ENCODE peak calls at places on chromosomes 3 and 15, in ten cellular contexts. B is GM12865, O is H1, Z is omental fat pad, T is PC-3, G is cardiac fibroblast, E is heart left ventricle, K is endothelial cell, H is WTC11, I is HCT116. W is an unnamed sample.

GRCh38 chr3:58217209-58217811 is 6.5 kb upstream of the DNASE1L3 start:
- DNase-seq in E (peak), T (peak), O (no peak), K (peak), G (peak), H (peak), B (peak), Z (no peak), I (peak), W (peak)

GRCh38 chr15:96619171-96619570 is 288.7 kb downstream of the NR2F2 start:
- DNase-seq in T (no peak), O (no peak), H (no peak), Z (no peak), E (no peak), G (no peak), B (no peak), K (no peak), I (no peak), W (no peak)

GRCh38 chr15:81338422-81339007 is 14.6 kb upstream of the STARD5 start:
- DNase-seq in K (no peak), H (no peak), B (no peak), T (peak), Z (peak), E (peak), O (no peak), I (peak), G (peak), W (no peak)

GRCh38 chr3:170840291-170840859 is 29.6 kb downstream of the RPL22L1 start:
- DNase-seq in O (no peak), Z (no peak), I (no peak), G (no peak), T (no peak), E (no peak), H (no peak), K (no peak), B (no peak), W (no peak)

GRCh38 chr3:57737840-57738239 is 18.3 kb upstream of the SLMAP start:
- DNase-seq in T (no peak), K (no peak), E (no peak), I (no peak), O (no peak), H (no peak), G (no peak), B (no peak), Z (no peak), W (no peak)

GRCh38 chr3:94811836-94812235 is 749.0 kb downstream of the NSUN3 start:
- DNase-seq in T (peak), O (no peak), K (no peak), B (no peak), H (peak), I (no peak), E (no peak), G (no peak), Z (no peak), W (no peak)

GRCh38 chr3:141557961-141558706 is 71.3 kb downstream of the RASA2 start:
- DNase-seq in B (no peak), Z (no peak), I (no peak), G (no peak), T (no peak), K (no peak), H (no peak), E (no peak), O (no peak), W (no peak)

GRCh38 chr15:51536965-51537574 is 85.5 kb downstream of the DMXL2 start:
- DNase-seq in H (no peak), E (no peak), Z (no peak), I (peak), O (no peak), T (peak), K (peak), B (peak), G (peak), W (no peak)

GRCh38 chr3:101229681-101230080 is 90.7 kb downstream of the IMPG2 start:
- DNase-seq in G (peak), E (no peak), Z (no peak), T (peak), B (no peak), H (no peak), O (no peak), I (no peak), K (no peak), W (no peak)

GRCh38 chr3:36511761-36512496 is 131.6 kb downstream of the STAC start:
- DNase-seq in T (no peak), H (no peak), G (no peak), Z (no peak), K (no peak), E (no peak), B (no peak), O (no peak), I (no peak), W (no peak)

GRCh38 chr15:63187589-63188226 is 1.7 kb upstream of the RAB8B start:
- DNase-seq in O (no peak), B (no peak), T (no peak), E (no peak), I (no peak), Z (no peak), H (no peak), K (no peak), G (no peak), W (no peak)

GRCh38 chr3:83514130-83514914 is 1444.5 kb upstream of the CADM2 start:
- DNase-seq in I (no peak), H (peak), Z (no peak), E (no peak), G (peak), B (no peak), T (peak), O (peak), K (no peak), W (no peak)

GRCh38 chr3:51441282-51442030 is 50.4 kb downstream of the RBM15B start:
- DNase-seq in K (no peak), Z (no peak), T (no peak), G (no peak), I (no peak), H (no peak), E (no peak), B (no peak), O (no peak), W (no peak)

GRCh38 chr3:65174713-65175112 is 486.9 kb upstream of the ADAMTS9 start:
- DNase-seq in H (no peak), B (no peak), G (no peak), E (no peak), K (no peak), T (no peak), I (no peak), O (no peak), Z (no peak), W (no peak)

GRCh38 chr15:27645672-27646071 is 453.4 kb downstream of the OCA2 start:
- DNase-seq in G (no peak), H (no peak), K (no peak), E (no peak), B (no peak), Z (no peak), O (no peak), I (no peak), T (no peak), W (no peak)

GRCh38 chr15:35557544-35557943 is 11.6 kb upstream of the DPH6 start:
- DNase-seq in Z (no peak), E (no peak), H (no peak), O (no peak), B (no peak), K (no peak), I (peak), T (peak), G (peak), W (no peak)

GRCh38 chr15:73753250-73754130 is at the start of gene INSYN1:
- DNase-seq in Z (no peak), I (no peak), B (no peak), K (peak), O (peak), T (no peak), G (peak), H (peak), E (peak), W (peak)

GRCh38 chr3:160448845-160449659 is 534 bp downstream of the TRIM59 start:
- DNase-seq in Z (no peak), G (peak), T (peak), I (no peak), B (peak), H (no peak), K (no peak), E (peak), O (no peak), W (peak)

GRCh38 chr15:65336767-65337435 is 32.4 kb downstream of the RNU5B-1 start:
- DNase-seq in H (no peak), I (no peak), B (no peak), K (no peak), E (no peak), O (no peak), G (no peak), Z (no peak), T (no peak), W (peak)

GRCh38 chr15:59243622-59244021 is 37.0 kb downstream of the LDHAL6B start:
- DNase-seq in E (no peak), G (no peak), O (no peak), H (no peak), I (no peak), B (no peak), K (no peak), T (no peak), Z (no peak), W (no peak)

GRCh38 chr3:163785693-163786092 is 1292.6 kb downstream of the SI start:
- DNase-seq in O (no peak), H (peak), T (peak), G (no peak), B (no peak), Z (no peak), I (peak), E (no peak), K (peak), W (peak)

GRCh38 chr3:190305406-190305805 is 16.8 kb downstream of the CLDN1 start:
- DNase-seq in O (no peak), G (peak), K (no peak), I (no peak), B (no peak), E (no peak), Z (no peak), H (no peak), T (peak), W (no peak)

GRCh38 chr3:67683522-67683921 is 29.1 kb upstream of the SUCLG2 start:
- DNase-seq in I (no peak), E (no peak), Z (no peak), O (no peak), B (peak), G (no peak), T (no peak), K (no peak), H (no peak), W (no peak)

GRCh38 chr15:33994005-33994615 is 25.8 kb downstream of the CHRM5 start:
- DNase-seq in E (no peak), H (peak), G (peak), T (peak), I (peak), B (peak), Z (no peak), K (peak), O (peak), W (peak)

GRCh38 chr3:117874904-117875874 is 1159.5 kb downstream of the IGSF11 start:
- DNase-seq in G (no peak), O (no peak), K (no peak), Z (no peak), I (no peak), H (no peak), T (no peak), B (no peak), E (no peak), W (no peak)

GRCh38 chr3:53163459-53164387 is 2.7 kb downstream of the PRKCD start:
- DNase-seq in G (no peak), Z (no peak), H (no peak), I (no peak), T (no peak), B (no peak), O (no peak), K (no peak), E (no peak), W (no peak)

GRCh38 chr3:31550452-31551251 is 17.9 kb downstream of the STT3B start:
- DNase-seq in K (no peak), O (no peak), T (peak), B (no peak), I (no peak), E (no peak), Z (no peak), G (peak), H (no peak), W (no peak)

GRCh38 chr3:168951884-168952283 is 711.6 kb downstream of the MECOM start:
- DNase-seq in E (no peak), T (no peak), Z (no peak), G (no peak), I (no peak), H (no peak), K (no peak), B (no peak), O (no peak), W (no peak)

GRCh38 chr3:108599677-108600409 is 10.3 kb downstream of the DZIP3 start:
- DNase-seq in E (no peak), Z (no peak), O (no peak), I (no peak), H (no peak), B (no peak), K (no peak), G (no peak), T (no peak), W (no peak)

GRCh38 chr3:177196473-177197040 is 725 bp downstream of the TBL1XR1 start:
- DNase-seq in H (peak), O (no peak), B (peak), T (peak), K (peak), Z (no peak), G (peak), E (no peak), I (no peak), W (peak)

GRCh38 chr3:193168911-193169310 is 72.1 kb upstream of the PLAAT1 start:
- DNase-seq in O (no peak), H (no peak), K (no peak), E (no peak), G (no peak), Z (no peak), T (no peak), B (no peak), I (no peak), W (no peak)
- TF ChIP-seq CTCF in O (no peak), H (no peak), K (no peak), E (no peak), G (no peak), Z (no peak), T (no peak), B (no peak), I (no peak), W (no peak)

GRCh38 chr3:132432639-132433038 is 15.3 kb downstream of the DNAJC13 start:
- DNase-seq in Z (no peak), I (peak), B (no peak), E (no peak), T (peak), O (no peak), H (no peak), K (no peak), G (peak), W (no peak)

GRCh38 chr3:132435911-132436425 is 18.7 kb downstream of the DNAJC13 start:
- DNase-seq in I (no peak), T (no peak), B (no peak), E (no peak), Z (no peak), O (no peak), H (no peak), K (no peak), G (peak), W (no peak)

GRCh38 chr3:132435239-132435910 is 18.1 kb downstream of the DNAJC13 start:
- DNase-seq in Z (no peak), B (no peak), H (no peak), E (no peak), T (no peak), G (no peak), O (no peak), I (no peak), K (no peak), W (no peak)

DNA sequence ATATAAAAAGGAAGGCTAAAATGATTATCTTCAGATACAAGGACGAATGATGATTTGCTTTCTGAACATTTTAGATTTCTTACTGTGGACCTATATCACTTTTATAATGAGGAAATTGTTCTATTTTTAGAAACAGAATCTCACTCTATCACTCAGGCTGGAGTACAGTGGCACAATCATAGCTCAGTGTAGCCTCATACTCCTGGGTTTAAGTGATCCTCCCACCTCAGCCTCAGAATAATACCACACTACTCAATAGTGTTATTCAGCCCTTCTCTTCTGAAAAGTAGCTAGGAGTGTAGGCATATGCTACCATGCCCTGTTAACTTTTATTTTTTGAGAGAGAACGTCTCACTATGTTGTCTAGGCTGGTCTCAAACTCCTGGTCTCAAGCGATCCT is 15.8 kb downstream of the DNAJC13 start:
- DNase-seq in T (no peak), Z (no peak), B (no peak), H (no peak), I (no peak), O (no peak), G (no peak), E (no peak), K (no peak), W (no peak)
- TF ChIP-seq CTCF in T (no peak), Z (no peak), B (no peak), H (no peak), I (no peak), O (no peak), G (no peak), E (no peak), K (no peak), W (no peak)

DNA sequence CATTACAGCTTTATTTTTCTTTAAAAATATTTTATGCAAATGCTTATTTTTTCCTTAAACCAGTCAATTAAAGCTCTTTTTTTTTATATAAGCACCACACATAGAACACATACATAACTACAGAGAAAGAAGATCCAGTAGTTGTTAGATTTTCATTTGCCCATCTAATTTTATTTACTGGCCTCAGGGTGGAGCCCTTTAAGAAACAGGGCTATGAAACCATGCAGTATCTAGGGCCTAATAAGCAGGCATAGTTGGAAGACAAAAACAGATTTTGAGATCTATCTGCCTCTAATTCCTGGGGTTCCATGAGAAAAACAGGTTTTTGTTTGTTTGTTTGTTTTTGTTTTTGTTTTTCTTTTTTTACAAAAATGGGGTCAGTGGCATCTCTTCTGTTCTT is 120.6 kb downstream of the BCHE start:
- DNase-seq in G (no peak), B (no peak), I (no peak), K (no peak), T (no peak), O (no peak), Z (no peak), H (no peak), E (no peak), W (no peak)
- TF ChIP-seq CTCF in G (no peak), B (no peak), I (no peak), K (no peak), T (no peak), O (peak), Z (no peak), H (no peak), E (no peak), W (no peak)

GRCh38 chr15:75578948-75579908 is at the start of gene PTPN9:
- DNase-seq in T (peak), K (peak), E (peak), Z (peak), G (peak), B (peak), H (peak), I (peak), O (peak), W (peak)
- TF ChIP-seq CTCF in T (peak), K (no peak), E (peak), Z (no peak), G (peak), B (peak), H (no peak), I (peak), O (no peak), W (peak)

GRCh38 chr3:96852849-96853248 is 38.5 kb downstream of the EPHA6 start:
- DNase-seq in H (no peak), Z (no peak), I (no peak), T (no peak), G (no peak), O (no peak), B (no peak), K (no peak), E (no peak), W (no peak)
- TF ChIP-seq CTCF in H (no peak), Z (no peak), I (no peak), T (no peak), G (no peak), O (no peak), B (no peak), K (no peak), E (no peak), W (no peak)

GRCh38 chr3:135806342-135806741 is 159.2 kb upstream of the PPP2R3A start:
- DNase-seq in K (no peak), G (no peak), I (no peak), B (no peak), Z (no peak), T (no peak), O (no peak), H (no peak), E (no peak), W (peak)

GRCh38 chr3:135811597-135811996 is 153.9 kb upstream of the PPP2R3A start:
- DNase-seq in I (no peak), O (no peak), E (no peak), Z (no peak), B (no peak), K (no peak), G (no peak), H (no peak), T (no peak), W (no peak)

GRCh38 chr3:135805752-135806151 is 159.8 kb upstream of the PPP2R3A start:
- DNase-seq in Z (no peak), K (no peak), O (no peak), B (no peak), T (no peak), H (no peak), I (no peak), E (no peak), G (no peak), W (no peak)

GRCh38 chr3:135809038-135809437 is 156.5 kb upstream of the PPP2R3A start:
- DNase-seq in B (no peak), T (no peak), G (no peak), K (no peak), E (no peak), O (no peak), H (no peak), I (no peak), Z (no peak), W (no peak)

DNA sequence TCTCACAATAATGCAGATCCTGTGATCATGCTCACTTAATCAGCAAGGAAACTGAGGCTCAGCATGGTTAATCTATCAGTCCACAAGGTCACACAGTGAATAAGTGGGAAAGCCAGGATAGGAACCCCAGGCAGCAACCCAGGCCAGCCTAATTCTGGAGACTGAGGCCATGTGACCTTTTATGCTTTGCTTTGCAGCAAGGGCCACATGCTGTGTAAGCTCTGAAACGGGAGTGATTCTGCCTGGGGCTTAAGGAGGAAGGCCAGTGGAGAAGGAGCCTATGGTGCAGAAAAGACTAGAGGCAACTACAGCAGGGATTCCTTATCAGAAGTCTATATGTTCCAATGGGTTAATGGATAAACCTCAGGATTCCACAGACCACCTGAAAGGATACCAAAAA is 157.6 kb upstream of the PPP2R3A start:
- DNase-seq in G (no peak), I (no peak), K (no peak), H (no peak), B (no peak), T (no peak), O (no peak), Z (no peak), E (no peak), W (no peak)
- TF ChIP-seq CTCF in G (no peak), I (no peak), K (no peak), H (no peak), B (no peak), T (no peak), O (no peak), Z (no peak), E (no peak), W (no peak)

DNA sequence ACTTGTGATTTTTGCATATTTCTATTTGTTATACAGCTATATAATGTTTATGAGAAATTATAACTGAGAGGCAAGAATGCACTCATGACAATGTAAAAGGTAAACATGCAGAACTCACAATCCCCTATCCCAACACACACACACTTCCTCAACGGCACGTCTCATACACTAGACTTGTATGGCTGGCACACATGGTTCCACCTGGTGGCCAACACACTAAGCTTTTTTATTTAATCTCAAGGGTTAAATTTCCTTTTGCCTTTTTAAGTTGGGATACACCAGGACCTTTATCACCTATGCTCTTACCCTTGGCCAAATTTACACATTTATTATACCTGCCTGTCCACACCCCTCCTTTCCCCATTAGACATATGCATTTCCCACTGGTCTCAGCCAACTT is 88.6 kb upstream of the PSMD6 start:
- DNase-seq in I (no peak), T (peak), Z (no peak), O (no peak), B (no peak), G (no peak), E (no peak), H (no peak), K (no peak), W (no peak)
- TF ChIP-seq CTCF in I (peak), T (peak), Z (no peak), O (peak), B (no peak), G (no peak), E (no peak), H (no peak), K (no peak), W (no peak)

GRCh38 chr15:78909791-78910228 is 35.0 kb downstream of the CTSH start:
- DNase-seq in Z (no peak), O (no peak), B (peak), I (peak), E (peak), K (peak), G (peak), T (peak), H (peak), W (peak)
- TF ChIP-seq CTCF in Z (no peak), O (peak), B (peak), I (peak), E (peak), K (peak), G (peak), T (peak), H (peak), W (peak)

W was measured in nephron progenitor cell.